ENCODE peak calls at places on chromosomes 3 and 15, in four cellular contexts. X is A549, H is GM12878, S is K562. W is an unnamed sample.

GRCh38 chr3:65811050-65811766 is 227.5 kb downstream of the MAGI1 start:
- DNase-seq in S (no peak), H (no peak), X (no peak), W (no peak)

GRCh38 chr15:96093063-96093462 is 237.4 kb upstream of the NR2F2 start:
- DNase-seq in X (no peak), S (no peak), H (no peak), W (no peak)

GRCh38 chr15:67880651-67881182 is 40.9 kb upstream of the RNU6-1 start:
- DNase-seq in X (peak), H (no peak), S (no peak), W (peak)

GRCh38 chr15:39597751-39598185 is 16.9 kb downstream of the THBS1 start:
- DNase-seq in H (no peak), S (no peak), X (no peak), W (no peak)

GRCh38 chr3:26799679-26800317 is 177.2 kb downstream of the LRRC3B start:
- DNase-seq in H (no peak), S (no peak), X (no peak), W (no peak)

GRCh38 chr3:17207019-17207418 is 322.3 kb downstream of the PLCL2 start:
- DNase-seq in S (no peak), H (no peak), X (no peak), W (no peak)

GRCh38 chr3:66224220-66224619 is 3.4 kb downstream of the SLC25A26 start:
- DNase-seq in X (no peak), H (no peak), S (no peak), W (no peak)

GRCh38 chr3:175270199-175270837 is 411.2 kb downstream of the NAALADL2 start:
- DNase-seq in S (no peak), X (no peak), H (no peak), W (no peak)

GRCh38 chr15:22939051-22939450 is 41.1 kb downstream of the CYFIP1 start:
- DNase-seq in X (no peak), H (no peak), S (no peak), W (no peak)

GRCh38 chr3:151320131-151320530 is 3.5 kb upstream of the GPR87 start:
- DNase-seq in H (no peak), S (no peak), X (no peak), W (no peak)

GRCh38 chr3:178705925-178706324 is 169.7 kb downstream of the KCNMB2 start:
- DNase-seq in H (no peak), X (no peak), S (no peak), W (no peak)

GRCh38 chr3:144264350-144264749 is 292.7 kb downstream of the DIPK2A start:
- DNase-seq in H (no peak), S (no peak), X (no peak), W (no peak)

GRCh38 chr15:43854801-43855200 is 28.0 kb downstream of the WDR76 start:
- DNase-seq in X (no peak), H (no peak), S (no peak), W (no peak)

GRCh38 chr15:89653578-89653977 is 1.7 kb downstream of the KIF7 start:
- DNase-seq in X (no peak), H (no peak), S (no peak), W (no peak)

GRCh38 chr3:196454935-196455334 is 22.7 kb upstream of the UBXN7 start:
- DNase-seq in S (no peak), X (no peak), H (no peak), W (no peak)

GRCh38 chr3:84683493-84683892 is 275.3 kb upstream of the CADM2 start:
- DNase-seq in X (no peak), S (no peak), H (no peak), W (no peak)

GRCh38 chr15:101625169-101625568 is 27.0 kb downstream of the TM2D3 start:
- DNase-seq in S (no peak), X (no peak), H (no peak), W (no peak)

GRCh38 chr3:42653560-42654330 is at the start of gene ZBTB47:
- DNase-seq in H (no peak), S (no peak), X (no peak), W (no peak)

GRCh38 chr3:72625616-72626337 is 222.5 kb downstream of the SHQ1 start:
- DNase-seq in S (no peak), X (peak), H (no peak), W (peak)

GRCh38 chr3:8987673-8988655 is 24.7 kb upstream of the RAD18 start:
- DNase-seq in X (peak), H (no peak), S (peak), W (peak)

GRCh38 chr15:38658431-38658830 is 93.8 kb upstream of the RASGRP1 start:
- DNase-seq in H (no peak), S (no peak), X (no peak), W (no peak)

GRCh38 chr15:48653913-48654630 is 8.6 kb upstream of the FBN1 start:
- DNase-seq in X (no peak), H (no peak), S (no peak), W (no peak)

GRCh38 chr15:71914092-71914491 is 103.7 kb downstream of the NR2E3 start:
- DNase-seq in X (no peak), H (peak), S (no peak), W (no peak)

GRCh38 chr3:184155644-184156521 is 706 bp downstream of the DVL3 start:
- DNase-seq in H (no peak), S (peak), X (no peak), W (peak)

GRCh38 chr3:193809106-193809505 is 216.1 kb downstream of the OPA1 start:
- DNase-seq in X (no peak), S (no peak), H (no peak), W (no peak)

GRCh38 chr3:142180761-142181362 is 31.5 kb upstream of the TFDP2 start:
- DNase-seq in S (peak), X (peak), H (no peak), W (peak)
- TF ChIP-seq CHD4 in S (no peak), X (no peak), H (no peak), W (no peak)

GRCh38 chr15:75007216-75007615 is 11.9 kb downstream of the SCAMP5 start:
- DNase-seq in S (no peak), X (no peak), H (no peak), W (no peak)

GRCh38 chr15:75008249-75009017 is 13.1 kb downstream of the SCAMP5 start:
- DNase-seq in S (no peak), X (no peak), H (no peak), W (no peak)
- TF ChIP-seq CHD4 in S (no peak), X (no peak), H (peak), W (no peak)

DNA sequence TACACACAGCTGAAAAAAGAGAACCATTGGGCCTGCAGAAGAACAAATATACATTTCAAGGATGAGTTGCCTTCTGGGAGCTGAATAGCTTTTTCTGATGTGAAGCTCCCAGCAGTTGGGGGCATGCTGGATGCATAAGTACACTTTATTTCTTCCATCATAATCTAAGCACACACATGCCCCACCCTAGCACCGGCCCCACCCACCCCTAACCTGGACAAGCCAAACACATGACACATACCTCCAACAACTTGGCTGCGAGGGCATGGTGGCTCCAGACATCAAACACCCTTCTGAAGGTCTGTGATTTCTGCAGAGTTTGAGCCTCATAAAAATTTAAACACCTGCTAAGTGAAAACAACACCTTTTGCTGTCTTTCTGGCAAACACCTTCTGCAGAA is 307.2 kb upstream of the TRIM42 start:
- DNase-seq in S (no peak), H (no peak), X (no peak), W (no peak)
- TF ChIP-seq CHD4 in S (no peak), H (no peak), X (no peak), W (no peak)

GRCh38 chr15:31867536-31868442 is 162.5 kb upstream of the CHRNA7 start:
- DNase-seq in H (peak), S (peak), X (peak), W (peak)
- TF ChIP-seq CHD4 in H (no peak), S (no peak), X (no peak), W (no peak)

GRCh38 chr3:25181096-25181495 is 247.0 kb upstream of the RARB start:
- DNase-seq in X (no peak), S (no peak), H (no peak), W (no peak)

GRCh38 chr3:25174251-25174650 is 253.8 kb upstream of the RARB start:
- DNase-seq in S (no peak), H (no peak), X (no peak), W (no peak)

GRCh38 chr3:25178627-25179026 is 249.4 kb upstream of the RARB start:
- DNase-seq in S (no peak), H (no peak), X (no peak), W (no peak)

GRCh38 chr3:25173610-25174009 is 254.5 kb upstream of the RARB start:
- DNase-seq in X (no peak), S (no peak), H (no peak), W (no peak)

DNA sequence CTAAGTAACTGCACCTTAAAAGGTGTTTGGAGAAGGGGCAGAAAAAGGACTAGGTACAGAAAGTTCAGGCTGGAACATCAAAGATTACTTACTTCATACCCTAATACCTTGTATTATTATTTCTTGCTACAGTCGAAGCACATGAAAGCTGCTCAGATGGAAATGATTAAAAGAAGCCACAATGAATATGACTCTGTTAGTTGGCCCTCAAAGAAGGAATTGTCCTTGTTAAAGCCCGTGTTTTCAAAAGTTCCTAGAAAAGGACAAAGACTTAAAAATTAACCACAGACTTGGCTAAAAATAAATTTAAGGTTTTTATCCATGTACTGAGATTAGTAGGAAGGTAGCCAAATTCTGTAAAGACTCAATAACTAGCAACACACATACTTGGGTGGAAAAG is 251.1 kb upstream of the RARB start:
- DNase-seq in X (no peak), S (no peak), H (no peak), W (no peak)
- TF ChIP-seq CHD4 in X (no peak), S (no peak), H (no peak), W (no peak)

GRCh38 chr15:35443376-35443775 is 102.6 kb downstream of the DPH6 start:
- DNase-seq in S (no peak), H (no peak), X (no peak), W (no peak)

GRCh38 chr15:35448294-35448693 is 97.7 kb downstream of the DPH6 start:
- DNase-seq in X (no peak), H (no peak), S (no peak), W (no peak)

GRCh38 chr15:35445891-35446290 is 100.1 kb downstream of the DPH6 start:
- DNase-seq in H (no peak), X (no peak), S (no peak), W (no peak)

GRCh38 chr15:35442734-35443133 is 103.2 kb downstream of the DPH6 start:
- DNase-seq in X (no peak), H (no peak), S (no peak), W (no peak)

GRCh38 chr15:35444557-35445204 is 101.3 kb downstream of the DPH6 start:
- DNase-seq in H (peak), X (peak), S (peak), W (peak)
- TF ChIP-seq CHD4 in H (no peak), X (no peak), S (no peak), W (no peak)

DNA sequence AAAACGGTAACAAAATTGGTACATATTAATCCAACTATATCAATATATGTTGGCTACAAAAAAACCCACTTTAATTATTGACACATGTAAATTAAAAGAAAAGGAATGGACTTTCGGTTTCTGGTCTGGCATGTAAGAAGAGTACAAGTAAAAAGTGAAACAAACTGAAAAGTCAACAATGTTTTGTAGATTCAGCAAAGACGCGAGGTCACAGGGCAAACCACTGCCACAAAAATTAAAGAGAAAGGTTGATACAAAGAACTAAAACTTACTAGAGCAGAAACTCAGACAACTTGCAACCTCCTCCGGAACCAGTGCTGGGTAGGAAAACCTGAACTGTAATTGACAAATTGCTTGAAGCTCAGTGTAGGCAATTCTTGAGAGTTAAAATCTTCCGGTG is 110.6 kb upstream of the ARPP21 start:
- DNase-seq in S (no peak), X (no peak), H (no peak), W (peak)
- TF ChIP-seq CHD4 in S (no peak), X (no peak), H (no peak), W (no peak)